ENCODE peak calls at places on chromosomes 16 and 17, in seven cellular contexts. M, J, P, N, O, S and I are unnamed samples.

GRCh38 chr16:78368121-78369102 is 269.0 kb downstream of the WWOX start:
- DNase-seq in N (no peak), P (no peak), O (no peak), J (no peak), M (no peak), S (no peak), I (no peak)

GRCh38 chr16:83171396-83171795 is 544.6 kb downstream of the CDH13 start:
- DNase-seq in S (no peak), N (no peak), M (no peak), J (no peak), P (no peak), O (no peak), I (no peak)

GRCh38 chr16:8370374-8371015 is 219.8 kb downstream of the TMEM114 start:
- DNase-seq in P (no peak), N (no peak), S (peak; percentile 22), O (no peak), J (no peak), M (no peak), I (no peak)

GRCh38 chr16:20707461-20707860 is 10.0 kb upstream of the ACSM1 start:
- DNase-seq in J (no peak), P (no peak), O (no peak), M (no peak), N (no peak), S (no peak), I (no peak)

GRCh38 chr16:13332713-13333255 is 431.4 kb downstream of the SHISA9 start:
- DNase-seq in J (no peak), P (peak; percentile 75), O (peak; percentile 33), S (no peak), M (no peak), N (no peak), I (no peak)

GRCh38 chr17:8121531-8122390 is 2.1 kb downstream of the HES7 start:
- DNase-seq in M (no peak), N (peak; percentile 79), P (no peak), O (peak; percentile 82), J (peak; percentile 61), S (peak; percentile 60), I (peak; percentile 62)

GRCh38 chr17:15882058-15882720 is 62.7 kb upstream of the ADORA2B start:
- DNase-seq in N (no peak), S (no peak), O (no peak), P (no peak), J (no peak), M (no peak), I (no peak)

GRCh38 chr17:13650096-13650675 is 48.5 kb upstream of the HS3ST3A1 start:
- DNase-seq in O (no peak), N (no peak), P (no peak), J (no peak), S (no peak), M (no peak), I (no peak)

GRCh38 chr16:65176603-65177002 is 54.7 kb upstream of the CDH11 start:
- DNase-seq in O (peak; percentile 86), N (no peak), J (no peak), S (peak; percentile 95), M (no peak), P (no peak), I (no peak)

GRCh38 chr16:77674888-77675287 is 47.4 kb upstream of the NUDT7 start:
- DNase-seq in J (no peak), N (no peak), O (no peak), S (peak; percentile 86), P (no peak), M (no peak), I (no peak)

GRCh38 chr16:88378836-88379693 is 3.7 kb upstream of the ZNF469 start:
- DNase-seq in M (no peak), O (no peak), P (no peak), J (no peak), S (no peak), N (no peak), I (no peak)

GRCh38 chr17:10733666-10734065 is 3.8 kb upstream of the TMEM220 start:
- DNase-seq in J (no peak), N (no peak), O (no peak), S (no peak), M (no peak), P (no peak), I (no peak)